ENCODE peak calls at places on chromosomes 6 and 20, in six cellular contexts. One of them, this sample, is unnamed.

GRCh38 chr6:71294121-71294523 is 5.5 kb downstream of the OGFRL1 start:
- DNase-seq in cardiac muscle cell: no peak
- DNase-seq in neuronal stem cell: no peak
- DNase-seq in right cardiac atrium: no peak
- DNase-seq in psoas muscle: no peak
- DNase-seq in pancreas: peak; percentile 21
- DNase-seq in this sample: peak; percentile 46

GRCh38 chr6:113644861-113645575 is 212.1 kb upstream of the MARCKS start:
- DNase-seq in right cardiac atrium: no peak
- DNase-seq in psoas muscle: no peak
- DNase-seq in cardiac muscle cell: no peak
- DNase-seq in pancreas: no peak
- DNase-seq in neuronal stem cell: no peak
- DNase-seq in this sample: peak; percentile 98

GRCh38 chr6:42506070-42506469 is 54.3 kb upstream of the TRERF1 start:
- DNase-seq in cardiac muscle cell: no peak
- DNase-seq in pancreas: no peak
- DNase-seq in right cardiac atrium: no peak
- DNase-seq in neuronal stem cell: no peak
- DNase-seq in psoas muscle: no peak
- DNase-seq in this sample: no peak

GRCh38 chr20:50283370-50283769 is 92.7 kb downstream of the CEBPB start:
- DNase-seq in cardiac muscle cell: no peak
- DNase-seq in pancreas: no peak
- DNase-seq in right cardiac atrium: peak; percentile 57
- DNase-seq in psoas muscle: no peak
- DNase-seq in neuronal stem cell: no peak
- DNase-seq in this sample: no peak

GRCh38 chr6:159935065-159935464 is 33.8 kb upstream of the IGF2R start:
- DNase-seq in right cardiac atrium: no peak
- DNase-seq in pancreas: no peak
- DNase-seq in cardiac muscle cell: no peak
- DNase-seq in psoas muscle: no peak
- DNase-seq in neuronal stem cell: no peak
- DNase-seq in this sample: peak; percentile 54

GRCh38 chr20:49765846-49766541 is 46.6 kb upstream of the SLC9A8 start:
- DNase-seq in pancreas: no peak
- DNase-seq in neuronal stem cell: no peak
- DNase-seq in right cardiac atrium: no peak
- DNase-seq in psoas muscle: no peak
- DNase-seq in cardiac muscle cell: no peak
- DNase-seq in this sample: no peak

GRCh38 chr20:361562-361961 is 14.7 kb downstream of the NRSN2 start:
- DNase-seq in neuronal stem cell: no peak
- DNase-seq in psoas muscle: no peak
- DNase-seq in pancreas: no peak
- DNase-seq in cardiac muscle cell: no peak
- DNase-seq in right cardiac atrium: no peak
- DNase-seq in this sample: no peak

GRCh38 chr6:148074291-148074690 is 268.3 kb upstream of the SASH1 start:
- DNase-seq in pancreas: no peak
- DNase-seq in psoas muscle: no peak
- DNase-seq in neuronal stem cell: no peak
- DNase-seq in right cardiac atrium: no peak
- DNase-seq in cardiac muscle cell: no peak
- DNase-seq in this sample: no peak

GRCh38 chr20:19943021-19943659 is 74.0 kb upstream of the NAA20 start:
- DNase-seq in right cardiac atrium: no peak
- DNase-seq in cardiac muscle cell: no peak
- DNase-seq in pancreas: no peak
- DNase-seq in psoas muscle: no peak
- DNase-seq in neuronal stem cell: no peak
- DNase-seq in this sample: no peak

GRCh38 chr6:146904596-146904995 is 299.6 kb upstream of the STXBP5 start:
- DNase-seq in right cardiac atrium: no peak
- DNase-seq in psoas muscle: no peak
- DNase-seq in pancreas: no peak
- DNase-seq in cardiac muscle cell: no peak
- DNase-seq in neuronal stem cell: no peak
- DNase-seq in this sample: no peak

GRCh38 chr6:139944976-139945375 is 570.5 kb upstream of the CITED2 start:
- DNase-seq in psoas muscle: no peak
- DNase-seq in cardiac muscle cell: no peak
- DNase-seq in neuronal stem cell: no peak
- DNase-seq in right cardiac atrium: no peak
- DNase-seq in pancreas: no peak
- DNase-seq in this sample: no peak

GRCh38 chr6:42527204-42527603 is 36.6 kb upstream of the UBR2 start:
- DNase-seq in pancreas: no peak
- DNase-seq in psoas muscle: no peak
- DNase-seq in neuronal stem cell: no peak
- DNase-seq in cardiac muscle cell: no peak
- DNase-seq in right cardiac atrium: no peak
- DNase-seq in this sample: no peak

GRCh38 chr6:57254055-57254717 is 32.1 kb upstream of the RAB23 start:
- DNase-seq in psoas muscle: no peak
- DNase-seq in right cardiac atrium: no peak
- DNase-seq in neuronal stem cell: no peak
- DNase-seq in pancreas: no peak
- DNase-seq in cardiac muscle cell: no peak
- DNase-seq in this sample: no peak

GRCh38 chr20:32779500-32780215 is 17.5 kb downstream of the DNMT3B start:
- DNase-seq in neuronal stem cell: peak; percentile 93
- DNase-seq in right cardiac atrium: no peak
- DNase-seq in pancreas: no peak
- DNase-seq in cardiac muscle cell: no peak
- DNase-seq in psoas muscle: no peak
- DNase-seq in this sample: no peak

GRCh38 chr6:118509009-118509617 is 39.0 kb upstream of the PLN start:
- DNase-seq in right cardiac atrium: peak; percentile 58
- DNase-seq in cardiac muscle cell: peak; percentile 23
- DNase-seq in pancreas: no peak
- DNase-seq in psoas muscle: no peak
- DNase-seq in neuronal stem cell: no peak
- DNase-seq in this sample: peak; percentile 33

GRCh38 chr6:14455942-14456648 is 338.5 kb downstream of the CD83 start:
- DNase-seq in right cardiac atrium: no peak
- DNase-seq in pancreas: no peak
- DNase-seq in cardiac muscle cell: no peak
- DNase-seq in psoas muscle: no peak
- DNase-seq in neuronal stem cell: no peak
- DNase-seq in this sample: no peak

GRCh38 chr6:109236140-109237081 is 141.1 kb downstream of the CEP57L1 start:
- DNase-seq in right cardiac atrium: no peak
- DNase-seq in psoas muscle: no peak
- DNase-seq in pancreas: peak; percentile 57
- DNase-seq in cardiac muscle cell: peak; percentile 80
- DNase-seq in neuronal stem cell: peak; percentile 64
- DNase-seq in this sample: no peak

GRCh38 chr6:89385156-89385667 is 26.9 kb downstream of the RRAGD start:
- DNase-seq in neuronal stem cell: no peak
- DNase-seq in psoas muscle: peak; percentile 81
- DNase-seq in cardiac muscle cell: no peak
- DNase-seq in right cardiac atrium: no peak
- DNase-seq in pancreas: no peak
- DNase-seq in this sample: peak; percentile 92

GRCh38 chr20:23684261-23684660 is 4.6 kb downstream of the CST4 start:
- DNase-seq in psoas muscle: no peak
- DNase-seq in pancreas: no peak
- DNase-seq in cardiac muscle cell: no peak
- DNase-seq in neuronal stem cell: no peak
- DNase-seq in right cardiac atrium: no peak
- DNase-seq in this sample: no peak

GRCh38 chr6:165662671-165663282 is at the start of gene PDE10A:
- DNase-seq in pancreas: no peak
- DNase-seq in neuronal stem cell: peak; percentile 68
- DNase-seq in right cardiac atrium: peak; percentile 87
- DNase-seq in cardiac muscle cell: peak; percentile 72
- DNase-seq in psoas muscle: no peak
- DNase-seq in this sample: no peak

GRCh38 chr20:25220021-25220730 is 24.7 kb downstream of the ENTPD6 start:
- DNase-seq in pancreas: no peak
- DNase-seq in psoas muscle: no peak
- DNase-seq in right cardiac atrium: peak; percentile 63
- DNase-seq in neuronal stem cell: no peak
- DNase-seq in cardiac muscle cell: peak; percentile 34
- DNase-seq in this sample: no peak

GRCh38 chr20:11569163-11569562 is 348.5 kb upstream of the BTBD3 start:
- DNase-seq in pancreas: no peak
- DNase-seq in cardiac muscle cell: no peak
- DNase-seq in neuronal stem cell: no peak
- DNase-seq in right cardiac atrium: no peak
- DNase-seq in psoas muscle: no peak
- DNase-seq in this sample: no peak

GRCh38 chr6:168526841-168527281 is 85.9 kb downstream of the SMOC2 start:
- DNase-seq in psoas muscle: peak; percentile 64
- DNase-seq in neuronal stem cell: no peak
- DNase-seq in pancreas: peak; percentile 75
- DNase-seq in cardiac muscle cell: no peak
- DNase-seq in right cardiac atrium: no peak
- DNase-seq in this sample: no peak

GRCh38 chr6:52392944-52393343 is 27.2 kb upstream of the EFHC1 start:
- DNase-seq in cardiac muscle cell: no peak
- DNase-seq in right cardiac atrium: no peak
- DNase-seq in neuronal stem cell: no peak
- DNase-seq in psoas muscle: no peak
- DNase-seq in pancreas: no peak
- DNase-seq in this sample: peak; percentile 47

GRCh38 chr20:35511814-35512420 is 17.5 kb downstream of the C20orf173 start:
- DNase-seq in right cardiac atrium: no peak
- DNase-seq in cardiac muscle cell: peak; percentile 39
- DNase-seq in psoas muscle: peak; percentile 14
- DNase-seq in pancreas: no peak
- DNase-seq in neuronal stem cell: peak; percentile 8
- DNase-seq in this sample: peak; percentile 29

GRCh38 chr6:17790486-17790885 is 83.8 kb upstream of the NUP153 start:
- DNase-seq in neuronal stem cell: no peak
- DNase-seq in pancreas: no peak
- DNase-seq in right cardiac atrium: no peak
- DNase-seq in cardiac muscle cell: no peak
- DNase-seq in psoas muscle: no peak
- DNase-seq in this sample: no peak

GRCh38 chr6:156889469-156889868 is 112.3 kb downstream of the ARID1B start:
- DNase-seq in pancreas: no peak
- DNase-seq in psoas muscle: no peak
- DNase-seq in neuronal stem cell: no peak
- DNase-seq in cardiac muscle cell: no peak
- DNase-seq in right cardiac atrium: no peak
- DNase-seq in this sample: no peak

GRCh38 chr6:156885562-156885961 is 108.4 kb downstream of the ARID1B start:
- DNase-seq in cardiac muscle cell: no peak
- DNase-seq in neuronal stem cell: no peak
- DNase-seq in pancreas: no peak
- DNase-seq in right cardiac atrium: no peak
- DNase-seq in psoas muscle: no peak
- DNase-seq in this sample: no peak

GRCh38 chr6:156889986-156890385 is 112.8 kb downstream of the ARID1B start:
- DNase-seq in neuronal stem cell: no peak
- DNase-seq in pancreas: no peak
- DNase-seq in cardiac muscle cell: no peak
- DNase-seq in psoas muscle: no peak
- DNase-seq in right cardiac atrium: no peak
- DNase-seq in this sample: no peak

GRCh38 chr6:156886409-156886808 is 109.2 kb downstream of the ARID1B start:
- DNase-seq in pancreas: peak; percentile 49
- DNase-seq in psoas muscle: no peak
- DNase-seq in right cardiac atrium: no peak
- DNase-seq in neuronal stem cell: no peak
- DNase-seq in cardiac muscle cell: no peak
- DNase-seq in this sample: no peak

DNA sequence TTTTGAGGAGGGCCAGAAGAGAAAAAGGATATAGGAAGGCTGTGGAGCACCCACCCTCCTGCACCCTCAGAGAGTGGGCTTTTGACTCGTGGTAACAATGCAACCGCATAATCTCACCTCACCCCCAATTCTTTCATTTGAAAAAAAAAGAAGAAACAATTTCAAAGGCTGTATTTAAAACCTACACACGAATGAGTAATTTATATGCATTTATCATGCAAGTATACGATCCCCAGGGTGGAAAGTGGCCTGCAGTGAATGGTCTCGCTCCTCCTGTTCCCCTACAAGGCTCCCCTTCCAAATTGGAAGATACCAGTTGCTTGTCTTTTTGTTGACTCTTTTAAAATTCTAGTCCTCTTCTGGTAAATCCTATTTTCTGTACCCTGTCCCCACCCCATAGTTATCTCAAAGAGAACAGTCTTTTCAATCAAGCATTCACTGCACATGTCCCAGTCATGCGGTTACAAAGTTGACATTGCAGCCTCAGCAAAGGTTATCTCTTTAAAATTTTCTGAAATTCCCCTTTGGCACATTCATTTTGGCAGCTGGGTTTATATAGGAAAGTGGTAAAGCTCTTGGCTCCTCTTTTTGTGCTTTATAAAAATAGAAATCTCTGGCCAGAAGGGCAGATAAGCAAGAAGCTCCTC is 110.6 kb downstream of the ARID1B start:
- DNase-seq in psoas muscle: no peak
- DNase-seq in pancreas: no peak
- DNase-seq in cardiac muscle cell: no peak
- DNase-seq in neuronal stem cell: no peak
- DNase-seq in right cardiac atrium: no peak
- DNase-seq in this sample: no peak
- H3K4me3 ChIP-seq in psoas muscle: no peak overlapping the region
- H3K4me3 ChIP-seq in pancreas: no peak overlapping the region
- H3K4me3 ChIP-seq in cardiac muscle cell: no peak overlapping the region
- H3K4me3 ChIP-seq in neuronal stem cell: no peak overlapping the region
- H3K4me3 ChIP-seq in right cardiac atrium: no peak overlapping the region
- H3K4me3 ChIP-seq in this sample: no peak overlapping the region

DNA sequence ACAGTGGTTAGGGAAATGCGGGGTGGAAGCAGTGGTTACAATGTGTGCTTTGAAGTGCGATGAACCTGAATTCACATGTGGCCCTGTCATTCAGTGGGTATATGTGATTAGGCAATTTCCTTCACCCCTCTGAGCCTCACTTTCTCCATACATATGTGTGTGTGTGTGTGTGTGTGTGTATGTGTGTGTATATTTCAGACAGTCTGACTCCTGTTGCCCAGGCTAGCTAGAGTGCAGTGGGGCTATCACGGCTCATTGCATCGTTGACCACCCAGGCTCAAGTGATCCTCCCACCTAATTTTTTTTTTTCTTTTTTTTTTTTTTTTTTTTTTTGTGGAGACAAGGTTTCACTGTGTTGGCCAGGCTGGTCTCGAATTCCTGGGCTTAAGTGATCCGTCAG is 6.3 kb downstream of the PPP1R14C start:
- DNase-seq in psoas muscle: no peak
- DNase-seq in pancreas: no peak
- DNase-seq in right cardiac atrium: no peak
- DNase-seq in cardiac muscle cell: no peak
- DNase-seq in neuronal stem cell: peak; percentile 29
- DNase-seq in this sample: no peak
- H3K27me3 ChIP-seq in psoas muscle: no peaks in the 10 kb centered on the region
- H3K27me3 ChIP-seq in pancreas: peaks cover 36% of the 10 kb centered on the region
- H3K27me3 ChIP-seq in right cardiac atrium: no peaks in the 10 kb centered on the region
- H3K27me3 ChIP-seq in cardiac muscle cell: peaks cover 9% of the 10 kb centered on the region
- H3K27me3 ChIP-seq in neuronal stem cell: peaks cover 9% of the 10 kb centered on the region
- H3K27me3 ChIP-seq in this sample: no peaks in the 10 kb centered on the region

GRCh38 chr6:7589221-7589620 is 777 bp upstream of the SNRNP48 start:
- DNase-seq in cardiac muscle cell: no peak
- DNase-seq in neuronal stem cell: no peak
- DNase-seq in right cardiac atrium: no peak
- DNase-seq in psoas muscle: no peak
- DNase-seq in pancreas: no peak
- DNase-seq in this sample: peak; percentile 66
- H3K4me3 ChIP-seq in cardiac muscle cell: no peak overlapping the region
- H3K4me3 ChIP-seq in neuronal stem cell: no peak overlapping the region
- H3K4me3 ChIP-seq in right cardiac atrium: peak overlapping the region; percentile 70
- H3K4me3 ChIP-seq in psoas muscle: peak overlapping the region; percentile 90
- H3K4me3 ChIP-seq in pancreas: no peak overlapping the region
- H3K4me3 ChIP-seq in this sample: no peak overlapping the region

GRCh38 chr20:21511850-21512633 is 1.8 kb downstream of the NKX2-2 start:
- DNase-seq in right cardiac atrium: no peak
- DNase-seq in psoas muscle: peak; percentile 49
- DNase-seq in pancreas: no peak
- DNase-seq in neuronal stem cell: no peak
- DNase-seq in cardiac muscle cell: no peak
- DNase-seq in this sample: no peak
- H3K27me3 ChIP-seq in right cardiac atrium: no peaks in the 10 kb centered on the region
- H3K27me3 ChIP-seq in psoas muscle: no peaks in the 10 kb centered on the region
- H3K27me3 ChIP-seq in pancreas: peaks cover 57% of the 10 kb centered on the region
- H3K27me3 ChIP-seq in neuronal stem cell: peaks cover 98% of the 10 kb centered on the region
- H3K27me3 ChIP-seq in cardiac muscle cell: peaks cover 100% of the 10 kb centered on the region
- H3K27me3 ChIP-seq in this sample: peaks cover 73% of the 10 kb centered on the region

This sample was measured in bronchial epithelial cell.